ENCODE peak calls at places on chromosomes 2 and 18, in seven cellular contexts. One of them, this sample, is unnamed.

GRCh38 chr18:74127483-74127750 is 20.2 kb downstream of the FBXO15 start:
- DNase-seq in GM20000: no peak
- DNase-seq in iPS DF 19.7: no peak
- DNase-seq in fibroblast of villous mesenchyme: no peak
- DNase-seq in ovary: no peak
- DNase-seq in stimulated activated naive CD4-positive, alpha-beta T cell: no peak
- DNase-seq in LoVo: no peak
- DNase-seq in this sample: no peak

GRCh38 chr2:224401641-224402342 is at the start of gene FAM124B:
- DNase-seq in fibroblast of villous mesenchyme: peak; percentile 99
- DNase-seq in iPS DF 19.7: no peak
- DNase-seq in ovary: peak; percentile 21
- DNase-seq in stimulated activated naive CD4-positive, alpha-beta T cell: peak; percentile 16
- DNase-seq in GM20000: no peak
- DNase-seq in LoVo: no peak
- DNase-seq in this sample: no peak

GRCh38 chr2:143579456-143579855 is 450.2 kb downstream of the ARHGAP15 start:
- DNase-seq in fibroblast of villous mesenchyme: no peak
- DNase-seq in stimulated activated naive CD4-positive, alpha-beta T cell: no peak
- DNase-seq in iPS DF 19.7: no peak
- DNase-seq in LoVo: no peak
- DNase-seq in ovary: no peak
- DNase-seq in GM20000: no peak
- DNase-seq in this sample: no peak

GRCh38 chr2:98013407-98014042 is 17.8 kb upstream of the TMEM131 start:
- DNase-seq in ovary: no peak
- DNase-seq in GM20000: peak; percentile 34
- DNase-seq in iPS DF 19.7: no peak
- DNase-seq in stimulated activated naive CD4-positive, alpha-beta T cell: no peak
- DNase-seq in fibroblast of villous mesenchyme: peak; percentile 66
- DNase-seq in LoVo: no peak
- DNase-seq in this sample: no peak

GRCh38 chr18:26617151-26617554 is 68.8 kb upstream of the KCTD1 start:
- DNase-seq in GM20000: no peak
- DNase-seq in ovary: no peak
- DNase-seq in fibroblast of villous mesenchyme: peak; percentile 84
- DNase-seq in LoVo: peak; percentile 8
- DNase-seq in iPS DF 19.7: no peak
- DNase-seq in stimulated activated naive CD4-positive, alpha-beta T cell: no peak
- DNase-seq in this sample: no peak

GRCh38 chr18:13530879-13531387 is 195.4 kb downstream of the FAM210A start:
- DNase-seq in stimulated activated naive CD4-positive, alpha-beta T cell: no peak
- DNase-seq in ovary: no peak
- DNase-seq in fibroblast of villous mesenchyme: peak; percentile 41
- DNase-seq in iPS DF 19.7: no peak
- DNase-seq in GM20000: peak; percentile 27
- DNase-seq in LoVo: peak; percentile 3
- DNase-seq in this sample: peak; percentile 33

GRCh38 chr2:228048838-228049490 is 132.5 kb downstream of the SPHKAP start:
- DNase-seq in ovary: no peak
- DNase-seq in stimulated activated naive CD4-positive, alpha-beta T cell: no peak
- DNase-seq in iPS DF 19.7: peak; percentile 40
- DNase-seq in LoVo: peak; percentile 38
- DNase-seq in GM20000: peak; percentile 3
- DNase-seq in fibroblast of villous mesenchyme: peak; percentile 54
- DNase-seq in this sample: peak; percentile 84

GRCh38 chr18:22913861-22914260 is 19.3 kb upstream of the RBBP8 start:
- DNase-seq in stimulated activated naive CD4-positive, alpha-beta T cell: no peak
- DNase-seq in iPS DF 19.7: peak; percentile 79
- DNase-seq in ovary: no peak
- DNase-seq in fibroblast of villous mesenchyme: no peak
- DNase-seq in GM20000: no peak
- DNase-seq in LoVo: peak; percentile 89
- DNase-seq in this sample: no peak

GRCh38 chr2:65198737-65199136 is 28.9 kb upstream of the ACTR2 start:
- DNase-seq in GM20000: no peak
- DNase-seq in fibroblast of villous mesenchyme: no peak
- DNase-seq in LoVo: no peak
- DNase-seq in ovary: no peak
- DNase-seq in stimulated activated naive CD4-positive, alpha-beta T cell: no peak
- DNase-seq in iPS DF 19.7: no peak
- DNase-seq in this sample: peak; percentile 6

GRCh38 chr2:218393750-218394290 is 5.8 kb upstream of the CTDSP1 start:
- DNase-seq in GM20000: no peak
- DNase-seq in ovary: no peak
- DNase-seq in fibroblast of villous mesenchyme: no peak
- DNase-seq in stimulated activated naive CD4-positive, alpha-beta T cell: no peak
- DNase-seq in iPS DF 19.7: no peak
- DNase-seq in LoVo: no peak
- DNase-seq in this sample: no peak

GRCh38 chr18:73791081-73791480 is 356.6 kb downstream of the FBXO15 start:
- DNase-seq in fibroblast of villous mesenchyme: peak; percentile 16
- DNase-seq in stimulated activated naive CD4-positive, alpha-beta T cell: no peak
- DNase-seq in LoVo: no peak
- DNase-seq in GM20000: no peak
- DNase-seq in ovary: no peak
- DNase-seq in iPS DF 19.7: no peak
- DNase-seq in this sample: no peak

GRCh38 chr2:233063976-233064411 is 3.9 kb downstream of the INPP5D start:
- DNase-seq in fibroblast of villous mesenchyme: no peak
- DNase-seq in stimulated activated naive CD4-positive, alpha-beta T cell: no peak
- DNase-seq in LoVo: no peak
- DNase-seq in iPS DF 19.7: no peak
- DNase-seq in ovary: no peak
- DNase-seq in GM20000: no peak
- DNase-seq in this sample: no peak

GRCh38 chr18:72672364-72673151 is 128.4 kb upstream of the CBLN2 start:
- DNase-seq in GM20000: peak; percentile 43
- DNase-seq in fibroblast of villous mesenchyme: peak; percentile 9
- DNase-seq in stimulated activated naive CD4-positive, alpha-beta T cell: no peak
- DNase-seq in iPS DF 19.7: no peak
- DNase-seq in ovary: no peak
- DNase-seq in LoVo: peak; percentile 34
- DNase-seq in this sample: peak; percentile 42

GRCh38 chr2:109736177-109736827 is 57.8 kb upstream of the RGPD5 start:
- DNase-seq in fibroblast of villous mesenchyme: peak; percentile 66
- DNase-seq in iPS DF 19.7: peak; percentile 9
- DNase-seq in GM20000: no peak
- DNase-seq in stimulated activated naive CD4-positive, alpha-beta T cell: peak; percentile 1
- DNase-seq in ovary: peak; percentile 55
- DNase-seq in LoVo: peak; percentile 44
- DNase-seq in this sample: peak; percentile 80

GRCh38 chr18:21004721-21005120 is 106.9 kb downstream of the ROCK1 start:
- DNase-seq in GM20000: no peak
- DNase-seq in iPS DF 19.7: no peak
- DNase-seq in LoVo: no peak
- DNase-seq in fibroblast of villous mesenchyme: peak; percentile 92
- DNase-seq in stimulated activated naive CD4-positive, alpha-beta T cell: no peak
- DNase-seq in ovary: no peak
- DNase-seq in this sample: peak; percentile 68

GRCh38 chr2:66412874-66413273 is 22.1 kb upstream of the MEIS1 start:
- DNase-seq in fibroblast of villous mesenchyme: no peak
- DNase-seq in GM20000: no peak
- DNase-seq in LoVo: no peak
- DNase-seq in iPS DF 19.7: no peak
- DNase-seq in stimulated activated naive CD4-positive, alpha-beta T cell: no peak
- DNase-seq in ovary: no peak
- DNase-seq in this sample: no peak

GRCh38 chr2:32947484-32948143 is 861 bp downstream of the LTBP1 start:
- DNase-seq in ovary: peak; percentile 34
- DNase-seq in GM20000: no peak
- DNase-seq in LoVo: peak; percentile 50
- DNase-seq in fibroblast of villous mesenchyme: peak; percentile 55
- DNase-seq in stimulated activated naive CD4-positive, alpha-beta T cell: no peak
- DNase-seq in iPS DF 19.7: no peak
- DNase-seq in this sample: peak; percentile 22